ENCODE peak calls at places on chromosome 7, in eight cellular contexts. I is BE2C, F is IMR-90, A is adrenal gland, C is transverse colon, R is pancreas, Q is tibial nerve, J is HFF-Myc. E is an unnamed sample.

GRCh38 chr7:87404674-87405073 is 59.2 kb downstream of the CROT start:
- DNase-seq in Q (no peak), F (peak), C (no peak), I (no peak), R (no peak), A (no peak), J (no peak), E (no peak)

GRCh38 chr7:64880322-64881297 is 22.5 kb upstream of the ZNF273 start:
- DNase-seq in C (no peak), I (no peak), R (no peak), F (no peak), J (no peak), Q (no peak), A (no peak), E (no peak)

GRCh38 chr7:4715385-4715770 is 33.3 kb downstream of the FOXK1 start:
- DNase-seq in A (peak), I (no peak), C (peak), J (no peak), F (peak), R (no peak), Q (no peak), E (no peak)

GRCh38 chr7:13021566-13021965 is 334.1 kb downstream of the ARL4A start:
- DNase-seq in R (no peak), J (no peak), Q (no peak), F (peak), C (no peak), I (no peak), A (no peak), E (no peak)

GRCh38 chr7:118845787-118846186 is 621.3 kb downstream of the ANKRD7 start:
- DNase-seq in J (no peak), F (no peak), R (no peak), A (no peak), I (no peak), C (no peak), Q (no peak), E (no peak)

GRCh38 chr7:35255417-35255798 is 1.5 kb upstream of the TBX20 start:
- DNase-seq in R (no peak), A (no peak), I (no peak), F (no peak), C (no peak), J (no peak), Q (no peak), E (no peak)

GRCh38 chr7:24926623-24927539 is 53.1 kb downstream of the OSBPL3 start:
- DNase-seq in Q (no peak), J (no peak), R (no peak), F (peak), A (no peak), C (no peak), I (no peak), E (no peak)

GRCh38 chr7:112112822-112113255 is 93.4 kb downstream of the DOCK4 start:
- DNase-seq in J (no peak), C (no peak), Q (no peak), I (no peak), A (no peak), F (peak), R (no peak), E (no peak)

GRCh38 chr7:122528879-122529481 is 169.9 kb downstream of the RNF133 start:
- DNase-seq in C (no peak), Q (no peak), A (no peak), R (no peak), F (peak), I (no peak), J (peak), E (no peak)

GRCh38 chr7:90988523-90988922 is 275.7 kb upstream of the FZD1 start:
- DNase-seq in I (no peak), A (no peak), C (no peak), Q (no peak), R (no peak), J (no peak), F (no peak), E (no peak)

GRCh38 chr7:64879097-64879730 is 23.9 kb upstream of the ZNF273 start:
- DNase-seq in Q (no peak), A (no peak), J (no peak), R (no peak), F (no peak), C (no peak), I (no peak), E (no peak)

GRCh38 chr7:95593343-95593742 is 3.0 kb downstream of the PDK4 start:
- DNase-seq in Q (no peak), I (no peak), J (no peak), C (no peak), A (no peak), R (no peak), F (no peak), E (no peak)
- H3K4me3 ChIP-seq in Q (peak), I (no peak), J (no peak), C (peak), A (no peak), R (peak), F (no peak), E (peak)

DNA sequence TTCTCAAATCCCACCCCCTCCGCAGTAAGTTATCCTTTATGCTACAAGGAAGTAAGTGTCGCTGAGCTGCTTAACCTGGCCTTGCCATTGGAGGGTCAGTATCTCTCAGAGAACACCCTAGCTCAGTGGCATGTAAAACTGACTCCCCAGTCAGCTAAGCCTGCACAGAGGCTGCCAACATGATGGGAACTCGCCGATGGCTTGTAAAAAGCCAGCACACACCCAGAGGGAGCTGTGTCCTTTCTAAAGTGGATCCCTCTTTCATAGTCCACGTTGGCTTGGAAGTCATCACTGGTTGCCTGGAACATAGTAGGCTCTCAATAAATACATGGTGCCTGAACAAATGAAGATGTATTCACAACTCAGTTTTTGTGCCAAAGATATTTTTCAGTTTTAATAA is 249.1 kb upstream of the YAE1 start:
- DNase-seq in R (no peak), J (no peak), F (no peak), Q (no peak), A (no peak), I (no peak), C (no peak), E (no peak)
- TF ChIP-seq CTCF in R (no peak), J (no peak), F (no peak), Q (no peak), A (no peak), I (no peak), C (no peak), E (no peak)

GRCh38 chr7:155371884-155372781 is 74.5 kb downstream of the INSIG1 start:
- DNase-seq in Q (no peak), J (no peak), F (no peak), C (no peak), R (no peak), A (no peak), I (no peak), E (no peak)
- H3K4me3 ChIP-seq in Q (no peak), J (no peak), F (no peak), C (no peak), R (peak), A (no peak), I (no peak), E (peak)

DNA sequence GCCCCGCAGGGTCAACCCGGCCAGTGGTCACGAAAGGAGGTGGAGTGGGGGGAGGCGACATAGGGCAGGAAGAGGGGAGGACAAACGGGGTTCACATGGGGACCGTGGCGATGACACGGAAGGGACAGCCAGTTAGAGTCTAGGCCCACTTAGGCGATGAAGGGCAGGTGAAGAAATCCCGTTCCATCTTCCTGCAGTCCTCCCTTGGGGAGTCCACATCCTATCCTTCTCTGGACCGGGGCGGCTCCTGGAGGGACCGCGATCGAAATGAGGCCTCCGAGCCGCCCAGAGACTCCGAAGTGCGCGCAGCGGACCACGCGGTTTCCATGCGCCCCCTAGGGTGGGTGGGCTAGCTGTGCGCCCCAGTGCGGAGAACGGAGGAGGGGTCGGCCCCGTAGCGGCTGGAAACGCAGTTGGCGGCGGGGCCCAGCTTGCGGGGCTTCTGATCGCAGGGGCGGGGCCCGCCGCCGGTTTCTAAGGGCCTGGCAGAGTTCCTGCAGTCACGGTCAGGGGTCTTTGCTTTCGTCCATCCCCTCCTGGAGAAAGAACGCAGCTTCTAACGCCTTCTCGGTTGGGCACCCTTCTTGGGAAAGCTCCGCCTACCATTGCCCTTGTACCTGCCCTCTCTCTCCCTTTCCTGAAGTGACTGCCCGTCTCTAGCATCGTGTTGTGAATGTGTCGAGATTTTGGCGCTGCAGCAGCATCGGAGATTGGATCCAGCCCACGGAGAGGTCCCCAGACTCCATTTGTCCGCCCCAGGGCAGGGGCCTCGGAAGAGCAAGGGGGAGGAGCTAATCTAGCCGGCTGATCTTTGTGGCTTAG is 17.9 kb upstream of the TMEM225B start:
- DNase-seq in I (peak), F (peak), R (peak), C (peak), Q (no peak), J (no peak), A (peak), E (no peak)
- TF ChIP-seq CTCF in I (peak), F (peak), R (no peak), C (peak), Q (no peak), J (peak), A (no peak), E (peak)

DNA sequence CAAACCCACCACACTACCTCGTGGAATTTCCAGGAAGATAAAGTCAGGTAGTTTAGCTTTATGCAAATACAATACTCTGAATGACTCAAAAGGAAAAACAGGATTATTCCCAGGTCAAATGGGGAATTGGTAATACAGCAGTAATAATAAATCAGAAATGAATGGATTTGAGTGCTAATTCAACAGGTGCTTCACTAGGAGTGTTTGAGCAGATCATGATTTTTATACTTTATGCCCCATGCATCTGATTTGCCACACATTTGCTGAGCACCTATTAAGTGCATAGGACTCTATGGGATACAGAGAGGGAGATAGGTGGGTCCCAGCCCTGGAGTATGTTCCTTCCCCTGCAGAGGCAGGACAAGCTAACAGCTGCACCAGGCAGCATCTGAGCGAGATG is 381.4 kb upstream of the PODXL start:
- DNase-seq in I (no peak), C (no peak), Q (no peak), R (no peak), F (no peak), A (no peak), J (no peak), E (no peak)
- H3K4me3 ChIP-seq in I (no peak), C (no peak), Q (no peak), R (no peak), F (no peak), A (no peak), J (no peak), E (no peak)